ENCODE peak calls at places on chromosomes 4 and X, in six cellular contexts. One of them, this sample, is unnamed.

GRCh38 chrX:118211891-118212816 is 95.5 kb upstream of the KLHL13 start:
- DNase-seq in adipocyte: no peak
- DNase-seq in AG10803: no peak
- DNase-seq in CD8-positive, alpha-beta memory T cell: no peak
- DNase-seq in skeletal muscle cell: no peak
- DNase-seq in breast epithelium: no peak
- DNase-seq in this sample: no peak

GRCh38 chr4:150119492-150119891 is 41.2 kb downstream of the DCLK2 start:
- DNase-seq in AG10803: peak; percentile 47
- DNase-seq in adipocyte: peak; percentile 67
- DNase-seq in skeletal muscle cell: no peak
- DNase-seq in breast epithelium: no peak
- DNase-seq in CD8-positive, alpha-beta memory T cell: no peak
- DNase-seq in this sample: no peak

GRCh38 chrX:48772602-48773001 is 11.1 kb downstream of the GLOD5 start:
- DNase-seq in AG10803: no peak
- DNase-seq in adipocyte: no peak
- DNase-seq in skeletal muscle cell: no peak
- DNase-seq in CD8-positive, alpha-beta memory T cell: no peak
- DNase-seq in breast epithelium: no peak
- DNase-seq in this sample: no peak

GRCh38 chr4:182575225-182575624 is 332.0 kb downstream of the TENM3 start:
- DNase-seq in skeletal muscle cell: no peak
- DNase-seq in breast epithelium: no peak
- DNase-seq in AG10803: no peak
- DNase-seq in adipocyte: no peak
- DNase-seq in CD8-positive, alpha-beta memory T cell: no peak
- DNase-seq in this sample: peak; percentile 37

GRCh38 chr4:67909910-67910905 is 26.4 kb upstream of the TMPRSS11D start:
- DNase-seq in skeletal muscle cell: no peak
- DNase-seq in breast epithelium: no peak
- DNase-seq in AG10803: peak; percentile 28
- DNase-seq in CD8-positive, alpha-beta memory T cell: no peak
- DNase-seq in adipocyte: peak; percentile 83
- DNase-seq in this sample: no peak

GRCh38 chr4:12852338-12853307 is 631.5 kb downstream of the RAB28 start:
- DNase-seq in adipocyte: peak; percentile 82
- DNase-seq in CD8-positive, alpha-beta memory T cell: no peak
- DNase-seq in breast epithelium: no peak
- DNase-seq in AG10803: peak; percentile 69
- DNase-seq in skeletal muscle cell: peak; percentile 15
- DNase-seq in this sample: no peak

GRCh38 chr4:152097371-152097770 is 336.6 kb upstream of the GATB start:
- DNase-seq in AG10803: no peak
- DNase-seq in breast epithelium: no peak
- DNase-seq in CD8-positive, alpha-beta memory T cell: no peak
- DNase-seq in skeletal muscle cell: no peak
- DNase-seq in adipocyte: no peak
- DNase-seq in this sample: no peak

GRCh38 chrX:110657073-110657472 is 138.5 kb downstream of the CHRDL1 start:
- DNase-seq in skeletal muscle cell: no peak
- DNase-seq in breast epithelium: no peak
- DNase-seq in AG10803: no peak
- DNase-seq in CD8-positive, alpha-beta memory T cell: no peak
- DNase-seq in adipocyte: no peak
- DNase-seq in this sample: peak; percentile 2

GRCh38 chrX:113973706-113974105 is 610.2 kb upstream of the HTR2C start:
- DNase-seq in breast epithelium: no peak
- DNase-seq in skeletal muscle cell: no peak
- DNase-seq in CD8-positive, alpha-beta memory T cell: no peak
- DNase-seq in adipocyte: no peak
- DNase-seq in AG10803: no peak
- DNase-seq in this sample: no peak

GRCh38 chrX:132333351-132333750 is 114.1 kb upstream of the RAP2C start:
- DNase-seq in adipocyte: peak; percentile 12
- DNase-seq in AG10803: no peak
- DNase-seq in CD8-positive, alpha-beta memory T cell: no peak
- DNase-seq in skeletal muscle cell: no peak
- DNase-seq in breast epithelium: no peak
- DNase-seq in this sample: no peak

GRCh38 chrX:357693-358471 is 28.8 kb downstream of the PPP2R3B start:
- DNase-seq in breast epithelium: no peak
- DNase-seq in AG10803: peak; percentile 34
- DNase-seq in adipocyte: no peak
- DNase-seq in CD8-positive, alpha-beta memory T cell: no peak
- DNase-seq in skeletal muscle cell: peak; percentile 21
- DNase-seq in this sample: no peak

GRCh38 chr4:53593765-53594164 is 2.5 kb upstream of the LNX1 start:
- DNase-seq in adipocyte: no peak
- DNase-seq in AG10803: no peak
- DNase-seq in breast epithelium: no peak
- DNase-seq in CD8-positive, alpha-beta memory T cell: no peak
- DNase-seq in skeletal muscle cell: no peak
- DNase-seq in this sample: no peak

GRCh38 chr4:173332021-173332487 is 2.1 kb downstream of the HMGB2 start:
- DNase-seq in adipocyte: peak; percentile 37
- DNase-seq in skeletal muscle cell: no peak
- DNase-seq in AG10803: peak; percentile 50
- DNase-seq in breast epithelium: no peak
- DNase-seq in CD8-positive, alpha-beta memory T cell: no peak
- DNase-seq in this sample: no peak

GRCh38 chrX:21056636-21057035 is 317.6 kb upstream of the CNKSR2 start:
- DNase-seq in CD8-positive, alpha-beta memory T cell: no peak
- DNase-seq in adipocyte: no peak
- DNase-seq in AG10803: no peak
- DNase-seq in skeletal muscle cell: no peak
- DNase-seq in breast epithelium: no peak
- DNase-seq in this sample: no peak

GRCh38 chrX:111875881-111876280 is at the start of gene TRPC5OS:
- DNase-seq in breast epithelium: no peak
- DNase-seq in adipocyte: no peak
- DNase-seq in AG10803: no peak
- DNase-seq in CD8-positive, alpha-beta memory T cell: no peak
- DNase-seq in skeletal muscle cell: no peak
- DNase-seq in this sample: no peak

GRCh38 chrX:148929686-148930085 is 429.3 kb downstream of the AFF2 start:
- DNase-seq in AG10803: peak; percentile 57
- DNase-seq in skeletal muscle cell: no peak
- DNase-seq in CD8-positive, alpha-beta memory T cell: no peak
- DNase-seq in breast epithelium: no peak
- DNase-seq in adipocyte: no peak
- DNase-seq in this sample: no peak

DNA sequence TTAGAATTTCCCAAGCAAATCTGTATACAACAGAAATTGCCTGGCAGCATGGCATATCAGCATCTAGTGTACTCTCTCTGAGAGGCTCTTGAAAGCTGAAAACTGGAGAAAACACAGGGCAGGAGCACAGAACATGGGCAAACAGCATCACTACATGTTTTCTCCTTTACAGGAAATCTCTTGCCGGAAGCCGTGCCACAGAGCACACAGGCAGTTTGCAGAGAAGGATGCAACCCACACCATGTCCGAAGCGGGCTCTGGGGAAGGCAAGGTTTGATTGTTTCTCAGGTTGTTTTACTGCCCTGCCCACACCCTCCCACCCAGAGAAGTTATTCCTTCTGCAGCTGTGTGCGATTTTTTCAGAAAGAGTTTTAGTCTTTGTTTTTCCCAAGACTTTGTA is 41.1 kb upstream of the FAM9C start:
- DNase-seq in adipocyte: no peak
- DNase-seq in AG10803: no peak
- DNase-seq in skeletal muscle cell: no peak
- DNase-seq in CD8-positive, alpha-beta memory T cell: peak; percentile 9
- DNase-seq in breast epithelium: no peak
- DNase-seq in this sample: no peak
- H3K4me3 ChIP-seq in adipocyte: no peak overlapping the region
- H3K4me3 ChIP-seq in AG10803: no peak overlapping the region
- H3K4me3 ChIP-seq in skeletal muscle cell: no peak overlapping the region
- H3K4me3 ChIP-seq in CD8-positive, alpha-beta memory T cell: peak overlapping the region; percentile 58
- H3K4me3 ChIP-seq in breast epithelium: no peak overlapping the region
- H3K4me3 ChIP-seq in this sample: no peak overlapping the region

DNA sequence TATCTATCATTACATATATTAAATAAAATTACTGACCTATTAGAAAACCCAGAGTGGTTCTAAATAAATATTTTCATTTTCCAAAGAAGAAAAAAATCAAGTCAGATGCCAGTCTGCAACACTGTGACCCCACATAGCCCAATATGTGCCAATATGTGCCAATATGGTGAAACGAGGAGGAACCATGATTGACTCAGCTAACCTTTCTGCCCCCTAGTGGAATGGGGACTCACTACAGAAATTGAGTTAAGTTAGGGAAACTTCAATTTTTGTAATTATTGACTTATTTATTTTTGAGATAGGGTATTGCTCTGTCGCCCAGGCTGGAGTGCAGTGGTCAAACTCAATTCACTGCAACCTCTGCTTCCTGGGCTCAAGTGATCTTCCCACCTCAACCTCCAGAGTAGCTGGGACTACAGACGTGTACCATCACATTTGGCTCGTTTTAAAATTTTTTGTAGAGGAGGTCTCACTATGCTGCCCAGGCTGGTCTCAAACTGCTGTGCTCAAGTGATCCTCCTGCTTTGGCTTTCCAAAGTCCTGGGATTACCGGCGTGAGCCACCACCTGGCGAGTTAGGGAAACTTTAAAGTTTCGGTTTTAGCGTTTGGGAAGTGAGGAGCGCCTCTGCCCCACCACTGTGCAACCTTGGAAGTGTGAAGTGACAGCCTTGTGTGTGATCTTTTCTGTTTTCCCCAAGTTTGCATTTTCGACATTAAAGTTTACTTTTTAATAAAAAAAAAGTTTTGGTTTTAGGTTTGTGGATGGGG is 116.8 kb upstream of the SHISA3 start:
- DNase-seq in CD8-positive, alpha-beta memory T cell: no peak
- DNase-seq in adipocyte: peak; percentile 19
- DNase-seq in breast epithelium: no peak
- DNase-seq in skeletal muscle cell: no peak
- DNase-seq in AG10803: peak; percentile 17
- DNase-seq in this sample: peak; percentile 55
- H3K4me3 ChIP-seq in CD8-positive, alpha-beta memory T cell: no peak overlapping the region
- H3K4me3 ChIP-seq in adipocyte: no peak overlapping the region
- H3K4me3 ChIP-seq in breast epithelium: no peak overlapping the region
- H3K4me3 ChIP-seq in skeletal muscle cell: no peak overlapping the region
- H3K4me3 ChIP-seq in AG10803: no peak overlapping the region
- H3K4me3 ChIP-seq in this sample: no peak overlapping the region

DNA sequence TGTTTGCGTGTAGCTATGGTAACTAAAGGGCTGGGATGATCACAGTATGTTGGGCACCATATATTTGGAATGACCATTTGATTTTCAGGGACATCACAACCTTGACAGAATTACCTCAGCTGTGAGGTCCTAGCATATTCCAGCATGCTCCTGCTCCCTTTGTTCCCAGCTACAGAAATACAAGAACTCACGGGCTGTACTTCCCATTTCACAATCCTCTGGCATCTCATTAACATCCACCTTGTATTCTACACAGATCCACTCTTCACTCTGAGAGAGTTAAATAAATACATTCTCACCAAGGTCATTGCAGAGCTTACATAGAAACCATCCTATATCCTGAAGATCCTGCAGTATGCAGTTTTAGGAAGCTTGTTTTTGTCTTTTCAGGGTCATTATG is 169.7 kb downstream of the FRMPD4 start:
- DNase-seq in skeletal muscle cell: no peak
- DNase-seq in AG10803: no peak
- DNase-seq in breast epithelium: no peak
- DNase-seq in adipocyte: no peak
- DNase-seq in CD8-positive, alpha-beta memory T cell: no peak
- DNase-seq in this sample: no peak
- H3K4me3 ChIP-seq in skeletal muscle cell: no peak overlapping the region
- H3K4me3 ChIP-seq in AG10803: no peak overlapping the region
- H3K4me3 ChIP-seq in breast epithelium: no peak overlapping the region
- H3K4me3 ChIP-seq in adipocyte: no peak overlapping the region
- H3K4me3 ChIP-seq in CD8-positive, alpha-beta memory T cell: no peak overlapping the region
- H3K4me3 ChIP-seq in this sample: no peak overlapping the region

GRCh38 chr4:38869511-38869910 is 1.9 kb downstream of the FAM114A1 start:
- DNase-seq in adipocyte: peak; percentile 42
- DNase-seq in breast epithelium: no peak
- DNase-seq in skeletal muscle cell: no peak
- DNase-seq in CD8-positive, alpha-beta memory T cell: no peak
- DNase-seq in AG10803: peak; percentile 48
- DNase-seq in this sample: no peak
- H3K4me3 ChIP-seq in adipocyte: peak overlapping the region; percentile 90
- H3K4me3 ChIP-seq in breast epithelium: no peak overlapping the region
- H3K4me3 ChIP-seq in skeletal muscle cell: peak overlapping the region; percentile 88
- H3K4me3 ChIP-seq in CD8-positive, alpha-beta memory T cell: no peak overlapping the region
- H3K4me3 ChIP-seq in AG10803: peak overlapping the region; percentile 94
- H3K4me3 ChIP-seq in this sample: no peak overlapping the region

GRCh38 chr4:143405197-143405730 is 68.6 kb downstream of the GAB1 start:
- DNase-seq in adipocyte: no peak
- DNase-seq in breast epithelium: no peak
- DNase-seq in AG10803: no peak
- DNase-seq in skeletal muscle cell: no peak
- DNase-seq in CD8-positive, alpha-beta memory T cell: no peak
- DNase-seq in this sample: no peak

GRCh38 chr4:143406523-143406922 is 69.8 kb downstream of the GAB1 start:
- DNase-seq in adipocyte: no peak
- DNase-seq in skeletal muscle cell: peak; percentile 58
- DNase-seq in CD8-positive, alpha-beta memory T cell: no peak
- DNase-seq in AG10803: peak; percentile 31
- DNase-seq in breast epithelium: no peak
- DNase-seq in this sample: peak; percentile 14

GRCh38 chr4:143403551-143403816 is 66.8 kb downstream of the GAB1 start:
- DNase-seq in CD8-positive, alpha-beta memory T cell: no peak
- DNase-seq in adipocyte: no peak
- DNase-seq in AG10803: no peak
- DNase-seq in breast epithelium: no peak
- DNase-seq in skeletal muscle cell: no peak
- DNase-seq in this sample: no peak

GRCh38 chr4:143402776-143403550 is 66.3 kb downstream of the GAB1 start:
- DNase-seq in CD8-positive, alpha-beta memory T cell: no peak
- DNase-seq in breast epithelium: no peak
- DNase-seq in AG10803: peak; percentile 48
- DNase-seq in adipocyte: no peak
- DNase-seq in skeletal muscle cell: no peak
- DNase-seq in this sample: no peak

GRCh38 chr4:143404555-143404954 is 67.9 kb downstream of the GAB1 start:
- DNase-seq in CD8-positive, alpha-beta memory T cell: no peak
- DNase-seq in breast epithelium: no peak
- DNase-seq in adipocyte: no peak
- DNase-seq in AG10803: no peak
- DNase-seq in skeletal muscle cell: no peak
- DNase-seq in this sample: no peak
- H3K4me3 ChIP-seq in CD8-positive, alpha-beta memory T cell: no peak overlapping the region
- H3K4me3 ChIP-seq in breast epithelium: no peak overlapping the region
- H3K4me3 ChIP-seq in adipocyte: no peak overlapping the region
- H3K4me3 ChIP-seq in AG10803: no peak overlapping the region
- H3K4me3 ChIP-seq in skeletal muscle cell: no peak overlapping the region
- H3K4me3 ChIP-seq in this sample: no peak overlapping the region